ENCODE peak calls at places on chromosomes 16 and 17, in nine cellular contexts. X, C, O, L, I, H, N, Y and K are unnamed samples.

GRCh38 chr17:561118-561517 is 153.5 kb downstream of the VPS53 start:
- DNase-seq in Y (peak), H (no peak), I (no peak), C (peak), N (no peak), X (peak), O (no peak), L (no peak), K (no peak)

GRCh38 chr17:50364715-50365114 is 8.3 kb downstream of the MRPL27 start:
- DNase-seq in L (no peak), Y (no peak), C (no peak), O (no peak), X (no peak), H (no peak), I (no peak), N (no peak), K (peak)

GRCh38 chr16:4053663-4054479 is 62.4 kb downstream of the ADCY9 start:
- DNase-seq in X (peak), I (no peak), L (no peak), Y (no peak), O (peak), C (peak), H (no peak), N (peak), K (no peak)

GRCh38 chr17:72724375-72724774 is 368.1 kb downstream of the SLC39A11 start:
- DNase-seq in L (no peak), C (no peak), Y (no peak), X (no peak), I (no peak), N (no peak), O (no peak), H (no peak), K (peak)

GRCh38 chr16:52446076-52446475 is 100.9 kb downstream of the TOX3 start:
- DNase-seq in L (no peak), O (no peak), I (no peak), N (no peak), X (peak), C (no peak), Y (no peak), H (no peak), K (no peak)

GRCh38 chr17:48541574-48542113 is 3.3 kb downstream of the HOXB2 start:
- DNase-seq in Y (peak), L (no peak), C (peak), X (peak), N (no peak), I (no peak), H (peak), O (no peak), K (peak)

GRCh38 chr16:30351586-30352419 is 3.3 kb downstream of the CD2BP2 start:
- DNase-seq in L (no peak), N (no peak), I (no peak), X (peak), H (no peak), O (peak), C (peak), Y (no peak), K (no peak)

GRCh38 chr17:43018008-43018853 is 4.0 kb downstream of the VAT1 start:
- DNase-seq in H (no peak), O (no peak), X (no peak), C (peak), I (no peak), Y (no peak), L (no peak), N (no peak), K (no peak)

GRCh38 chr16:53159781-53160436 is 105.1 kb downstream of the CHD9 start:
- DNase-seq in Y (no peak), N (no peak), X (peak), C (peak), I (no peak), O (peak), H (peak), L (peak), K (peak)